ENCODE peak calls at places on chromosome 16, in four cellular contexts. L is Caco-2, Q is stomach, Z is adrenal gland. H is an unnamed sample.
A peak's percentile ranks its signal among the peaks of the same experiment; 100 is the strongest.

GRCh38 chr16:77611386-77611785 is 110.9 kb upstream of the NUDT7 start:
- DNase-seq in L (no peak), Q (no peak), Z (no peak), H (no peak)

GRCh38 chr16:65776639-65777183 is 589.8 kb upstream of the CDH5 start:
- DNase-seq in L (no peak), Q (no peak), Z (no peak), H (no peak)

GRCh38 chr16:67034478-67034877 is 5.5 kb downstream of the CBFB start:
- DNase-seq in Z (peak; percentile 8), Q (no peak), L (no peak), H (no peak)

GRCh38 chr16:67463691-67464090 is 17.3 kb downstream of the ATP6V0D1 start:
- DNase-seq in Q (no peak), L (no peak), Z (no peak), H (no peak)

GRCh38 chr16:10162981-10163380 is 19.2 kb downstream of the GRIN2A start:
- DNase-seq in Z (no peak), Q (no peak), L (no peak), H (no peak)

GRCh38 chr16:13883881-13884280 is 36.1 kb upstream of the ERCC4 start:
- DNase-seq in Q (no peak), Z (no peak), L (no peak), H (no peak)

GRCh38 chr16:54594646-54595381 is 308.2 kb upstream of the IRX3 start:
- DNase-seq in Q (no peak), L (no peak), Z (no peak), H (no peak)

GRCh38 chr16:86924537-86924936 is 346.2 kb downstream of the FOXL1 start:
- DNase-seq in L (no peak), Q (no peak), Z (no peak), H (peak; percentile 48)

GRCh38 chr16:89304941-89305705 is 87.6 kb downstream of the ZNF778 start:
- DNase-seq in Q (no peak), Z (no peak), L (no peak), H (no peak)

GRCh38 chr16:78762222-78762621 is 662.8 kb downstream of the WWOX start:
- DNase-seq in Q (no peak), L (no peak), Z (no peak), H (no peak)

GRCh38 chr16:48099455-48099854 is 56.3 kb downstream of the ABCC12 start:
- DNase-seq in Q (no peak), L (no peak), Z (no peak), H (peak; percentile 71)

GRCh38 chr16:82744958-82745357 is 118.2 kb downstream of the CDH13 start:
- DNase-seq in Z (no peak), L (no peak), Q (no peak), H (no peak)
- H3K27me3 ChIP-seq in Z (peaks cover 6% of the 10 kb centered on the region), L (no peaks in the 10 kb centered on the region), Q (peaks cover 3% of the 10 kb centered on the region), H (no peaks in the 10 kb centered on the region)

DNA sequence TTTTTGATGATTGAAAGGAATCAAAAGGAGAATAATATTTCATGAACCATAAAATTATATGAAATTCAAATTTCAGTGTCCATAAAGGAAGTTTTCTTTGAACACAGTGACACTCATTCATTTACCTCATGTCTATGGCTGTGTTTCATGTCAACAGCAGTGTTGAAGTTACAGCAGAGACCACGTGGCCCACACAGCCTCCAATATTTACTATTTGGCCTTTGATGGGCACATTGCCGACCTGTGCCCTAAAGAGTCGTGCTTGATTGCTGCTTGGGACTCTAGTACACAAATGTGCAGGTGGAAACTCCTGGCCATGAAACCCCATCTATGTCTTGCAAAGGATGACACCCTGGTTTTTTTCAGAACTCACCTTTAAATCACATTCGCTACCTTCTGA is 57.0 kb downstream of the CES1 start:
- DNase-seq in Q (no peak), Z (no peak), L (no peak), H (no peak)
- H3K36me3 ChIP-seq in Q (no peaks in the 10 kb centered on the region), Z (no peaks in the 10 kb centered on the region), L (no peaks in the 10 kb centered on the region), H (no peaks in the 10 kb centered on the region)

GRCh38 chr16:11298143-11298900 is 17.2 kb upstream of the PRM1 start:
- DNase-seq in Z (no peak), Q (no peak), L (no peak), H (no peak)
- H3K4me3 ChIP-seq in Z (no peak overlapping the region), Q (no peak overlapping the region), L (no peak overlapping the region), H (no peak overlapping the region)

GRCh38 chr16:85176541-85177447 is 64.5 kb upstream of the CIBAR2 start:
- DNase-seq in L (no peak), Z (no peak), Q (no peak), H (no peak)
- H3K27me3 ChIP-seq in L (no peaks in the 10 kb centered on the region), Z (no peaks in the 10 kb centered on the region), Q (peaks cover 11% of the 10 kb centered on the region), H (no peaks in the 10 kb centered on the region)

GRCh38 chr16:30725465-30725792 is 22.8 kb upstream of the PHKG2 start:
- DNase-seq in Q (no peak), Z (no peak), L (no peak), H (no peak)
- H3K36me3 ChIP-seq in Q (peaks cover 71% of the 10 kb centered on the region), Z (peaks cover 91% of the 10 kb centered on the region), L (peaks cover 13% of the 10 kb centered on the region), H (peaks cover 52% of the 10 kb centered on the region)

GRCh38 chr16:29818082-29818481 is 2.1 kb downstream of the PAGR1 start:
- DNase-seq in Q (no peak), L (no peak), Z (no peak), H (no peak)
- H3K4me3 ChIP-seq in Q (no peak overlapping the region), L (no peak overlapping the region), Z (no peak overlapping the region), H (no peak overlapping the region)

GRCh38 chr16:81669473-81670350 is 109.4 kb upstream of the PLCG2 start:
- DNase-seq in Z (no peak), Q (no peak), L (no peak), H (no peak)
- H3K27me3 ChIP-seq in Z (no peaks in the 10 kb centered on the region), Q (no peaks in the 10 kb centered on the region), L (no peaks in the 10 kb centered on the region), H (no peaks in the 10 kb centered on the region)